ENCODE peak calls at places on chromosome 6, in seven cellular contexts. N, M, D, G, K, S and H are unnamed samples.

GRCh38 chr6:31792741-31793140 is 2.8 kb downstream of the VARS1 start:
- DNase-seq in N (no peak), M (peak; percentile 66), D (no peak), G (peak; percentile 50), K (no peak), S (no peak), H (no peak)

GRCh38 chr6:84876723-84877514 is 112.5 kb upstream of the TBX18 start:
- DNase-seq in N (no peak), M (no peak), D (no peak), G (no peak), K (no peak), S (no peak), H (no peak)

GRCh38 chr6:149150999-149151398 is 166.5 kb upstream of the TAB2 start:
- DNase-seq in N (no peak), M (no peak), D (no peak), G (no peak), K (peak; percentile 37), S (no peak), H (no peak)

GRCh38 chr6:38404900-38405556 is 234.7 kb downstream of the BTBD9 start:
- DNase-seq in N (no peak), M (peak; percentile 70), D (no peak), G (peak; percentile 16), K (no peak), S (no peak), H (no peak)

GRCh38 chr6:30062471-30063178 is 1.6 kb downstream of the POLR1H start:
- DNase-seq in N (no peak), M (no peak), D (no peak), G (no peak), K (no peak), S (no peak), H (no peak)

GRCh38 chr6:12567682-12568081 is 148.9 kb upstream of the PHACTR1 start:
- DNase-seq in N (no peak), M (no peak), D (no peak), G (no peak), K (no peak), S (no peak), H (no peak)

GRCh38 chr6:20696676-20697075 is 162.4 kb downstream of the CDKAL1 start:
- DNase-seq in N (no peak), M (no peak), D (no peak), G (peak; percentile 47), K (no peak), S (no peak), H (no peak)

GRCh38 chr6:87909849-87910248 is 137.8 kb upstream of the SPACA1 start:
- DNase-seq in N (no peak), M (peak; percentile 39), D (no peak), G (peak; percentile 93), K (no peak), S (no peak), H (no peak)

GRCh38 chr6:12291785-12292604 is 1.8 kb downstream of the EDN1 start:
- DNase-seq in N (no peak), M (no peak), D (peak; percentile 65), G (peak; percentile 47), K (no peak), S (peak; percentile 47), H (no peak)

GRCh38 chr6:54282186-54282585 is 26.1 kb upstream of the TINAG start:
- DNase-seq in N (no peak), M (peak; percentile 48), D (no peak), G (peak; percentile 85), K (no peak), S (no peak), H (no peak)

GRCh38 chr6:17354700-17355403 is 38.5 kb upstream of the CAP2 start:
- DNase-seq in N (no peak), M (no peak), D (no peak), G (peak; percentile 85), K (no peak), S (no peak), H (no peak)

GRCh38 chr6:111600588-111601440 is 4.9 kb downstream of the TRAF3IP2 start:
- DNase-seq in N (no peak), M (no peak), D (no peak), G (no peak), K (no peak), S (no peak), H (no peak)

GRCh38 chr6:139029470-139030210 is 1.1 kb downstream of the ABRACL start:
- DNase-seq in N (no peak), M (no peak), D (peak; percentile 63), G (peak; percentile 34), K (peak; percentile 43), S (peak; percentile 76), H (no peak)

GRCh38 chr6:170181338-170181690 is 109.6 kb downstream of the DLL1 start:
- DNase-seq in N (no peak), M (no peak), D (no peak), G (no peak), K (peak; percentile 13), S (no peak), H (no peak)

GRCh38 chr6:163617549-163617948 is 203.0 kb downstream of the QKI start:
- DNase-seq in N (no peak), M (no peak), D (no peak), G (no peak), K (no peak), S (no peak), H (no peak)

GRCh38 chr6:6534399-6534798 is 54.1 kb upstream of the LY86 start:
- DNase-seq in N (no peak), M (no peak), D (no peak), G (no peak), K (no peak), S (no peak), H (no peak)

GRCh38 chr6:151181701-151182367 is 57.9 kb upstream of the AKAP12 start:
- DNase-seq in N (no peak), M (no peak), D (no peak), G (no peak), K (no peak), S (no peak), H (no peak)

GRCh38 chr6:157584036-157584435 is 203.0 kb downstream of the ZDHHC14 start:
- DNase-seq in N (no peak), M (no peak), D (no peak), G (no peak), K (no peak), S (no peak), H (no peak)

GRCh38 chr6:167046861-167047495 is 47.8 kb downstream of the CEP43 start:
- DNase-seq in N (no peak), M (no peak), D (no peak), G (no peak), K (no peak), S (no peak), H (no peak)

GRCh38 chr6:86715676-86716075 is 221.7 kb upstream of the HTR1E start:
- DNase-seq in N (no peak), M (peak; percentile 24), D (no peak), G (no peak), K (no peak), S (no peak), H (no peak)

GRCh38 chr6:170258395-170258794 is 32.5 kb downstream of the DLL1 start:
- DNase-seq in N (no peak), M (no peak), D (no peak), G (no peak), K (no peak), S (no peak), H (no peak)

GRCh38 chr6:144063744-144064401 is 31.5 kb downstream of the SF3B5 start:
- DNase-seq in N (peak; percentile 84), M (no peak), D (peak; percentile 92), G (no peak), K (peak; percentile 94), S (peak; percentile 95), H (no peak)

GRCh38 chr6:35486005-35486925 is 10.6 kb downstream of the TEAD3 start:
- DNase-seq in N (no peak), M (peak; percentile 93), D (peak; percentile 65), G (no peak), K (no peak), S (peak; percentile 92), H (no peak)

GRCh38 chr6:47567586-47567985 is 90.0 kb downstream of the CD2AP start:
- DNase-seq in N (no peak), M (no peak), D (no peak), G (no peak), K (no peak), S (no peak), H (no peak)

GRCh38 chr6:32415521-32416019 is 8.6 kb upstream of the BTNL2 start:
- DNase-seq in N (peak; percentile 60), M (peak; percentile 6), D (peak; percentile 86), G (peak; percentile 59), K (peak; percentile 82), S (peak; percentile 81), H (peak; percentile 50)

GRCh38 chr6:128597004-128597403 is 76.6 kb upstream of the PTPRK start:
- DNase-seq in N (no peak), M (no peak), D (no peak), G (no peak), K (no peak), S (no peak), H (no peak)

GRCh38 chr6:17923401-17923863 is 64.0 kb downstream of the KIF13A start:
- DNase-seq in N (no peak), M (no peak), D (no peak), G (no peak), K (no peak), S (no peak), H (no peak)